ENCODE peak calls at places on chromosomes 11 and 22, in five cellular contexts. A, T, P, N and V are unnamed samples.

GRCh38 chr11:1751999-1752906 is 1.9 kb upstream of the IFITM10 start:
- DNase-seq in A (no peak), T (no peak), N (no peak), P (no peak), V (no peak)

GRCh38 chr11:12263141-12263693 is 114.2 kb upstream of the PARVA start:
- DNase-seq in N (no peak), P (no peak), T (no peak), A (no peak), V (peak; percentile 39)

GRCh38 chr11:126549273-126549585 is 193.7 kb downstream of the ST3GAL4 start:
- DNase-seq in A (no peak), N (no peak), P (no peak), T (no peak), V (no peak)

GRCh38 chr11:62595124-62595523 is 3.8 kb upstream of the TUT1 start:
- DNase-seq in N (no peak), T (no peak), A (no peak), P (no peak), V (no peak)

GRCh38 chr11:73999581-74000306 is 9.1 kb downstream of the UCP3 start:
- DNase-seq in A (no peak), N (no peak), P (no peak), T (no peak), V (no peak)

GRCh38 chr11:121067912-121068652 is 33.0 kb upstream of the TECTA start:
- DNase-seq in A (no peak), N (no peak), P (no peak), T (no peak), V (no peak)

GRCh38 chr11:44779736-44780520 is 53.2 kb downstream of the TSPAN18 start:
- DNase-seq in A (no peak), P (no peak), N (no peak), T (no peak), V (no peak)

GRCh38 chr11:112062923-112063322 is 10.9 kb downstream of the PIH1D2 start:
- DNase-seq in A (no peak), P (no peak), T (no peak), N (no peak), V (no peak)

GRCh38 chr11:69874178-69874983 is 55.2 kb upstream of the FGF3 start:
- DNase-seq in A (no peak), T (no peak), N (no peak), P (no peak), V (no peak)

GRCh38 chr11:1158681-1159525 is 1.1 kb downstream of the MUC5AC start:
- DNase-seq in N (no peak), A (no peak), P (no peak), T (no peak), V (no peak)

GRCh38 chr22:41805639-41806038 is 5.2 kb downstream of the CCDC134 start:
- DNase-seq in A (no peak), T (no peak), P (no peak), N (no peak), V (no peak)

GRCh38 chr11:123233280-123233977 is 38.4 kb upstream of the CLMP start:
- DNase-seq in N (no peak), P (no peak), A (no peak), T (no peak), V (no peak)

GRCh38 chr11:42422094-42422493 is 889.7 kb upstream of the API5 start:
- DNase-seq in A (no peak), P (no peak), T (no peak), N (no peak), V (no peak)

GRCh38 chr11:3056296-3057068 is 741 bp downstream of the CARS1 start:
- DNase-seq in P (no peak), N (no peak), A (no peak), T (peak; percentile 68), V (no peak)

GRCh38 chr11:9459573-9460321 is 1.1 kb upstream of the ZNF143 start:
- DNase-seq in T (peak; percentile 69), N (no peak), P (peak; percentile 16), A (peak; percentile 22), V (peak; percentile 45)

GRCh38 chr11:22761066-22761465 is 68.5 kb downstream of the SVIP start:
- DNase-seq in P (no peak), N (no peak), A (no peak), T (no peak), V (no peak)

GRCh38 chr11:16456366-16456765 is 100.0 kb upstream of the SOX6 start:
- DNase-seq in P (no peak), N (no peak), T (no peak), A (no peak), V (peak; percentile 10)

DNA sequence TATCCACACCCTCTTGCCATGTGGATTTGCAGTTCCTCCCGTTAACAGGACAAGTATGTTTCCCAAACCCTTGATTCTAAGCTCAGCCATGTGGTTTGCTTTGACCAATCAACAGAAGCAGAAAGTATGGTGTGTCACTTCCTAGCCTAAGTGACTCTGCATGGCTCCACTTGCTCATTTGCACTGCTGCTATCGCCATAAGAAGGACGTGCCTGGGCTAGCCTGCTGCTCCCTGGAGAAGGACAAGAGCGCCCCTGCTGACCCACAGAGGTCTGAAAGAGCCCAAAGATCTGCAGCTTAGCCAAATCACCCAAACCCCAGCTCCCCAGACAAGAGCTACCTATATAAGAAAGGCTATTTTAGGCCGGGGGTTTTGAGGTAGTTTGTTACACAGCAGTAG is 18.0 kb downstream of the TBRG1 start:
- DNase-seq in N (peak; percentile 49), A (no peak), P (no peak), T (no peak), V (peak; percentile 48)
- TF ChIP-seq CTCF in N (peak; percentile 48), A (no peak), P (no peak), T (no peak), V (no peak)

GRCh38 chr11:134033696-134034491 is 35.0 kb upstream of the JAM3 start:
- DNase-seq in P (no peak), T (peak; percentile 63), A (peak; percentile 21), N (peak; percentile 78), V (peak; percentile 75)

GRCh38 chr11:134033276-134033675 is 35.6 kb upstream of the JAM3 start:
- DNase-seq in T (no peak), N (no peak), P (no peak), A (no peak), V (no peak)

GRCh38 chr11:134036484-134037092 is 32.3 kb upstream of the JAM3 start:
- DNase-seq in T (no peak), N (no peak), A (no peak), P (no peak), V (no peak)

GRCh38 chr11:134032501-134033091 is 36.3 kb upstream of the JAM3 start:
- DNase-seq in P (no peak), T (peak; percentile 36), N (no peak), A (no peak), V (no peak)

DNA sequence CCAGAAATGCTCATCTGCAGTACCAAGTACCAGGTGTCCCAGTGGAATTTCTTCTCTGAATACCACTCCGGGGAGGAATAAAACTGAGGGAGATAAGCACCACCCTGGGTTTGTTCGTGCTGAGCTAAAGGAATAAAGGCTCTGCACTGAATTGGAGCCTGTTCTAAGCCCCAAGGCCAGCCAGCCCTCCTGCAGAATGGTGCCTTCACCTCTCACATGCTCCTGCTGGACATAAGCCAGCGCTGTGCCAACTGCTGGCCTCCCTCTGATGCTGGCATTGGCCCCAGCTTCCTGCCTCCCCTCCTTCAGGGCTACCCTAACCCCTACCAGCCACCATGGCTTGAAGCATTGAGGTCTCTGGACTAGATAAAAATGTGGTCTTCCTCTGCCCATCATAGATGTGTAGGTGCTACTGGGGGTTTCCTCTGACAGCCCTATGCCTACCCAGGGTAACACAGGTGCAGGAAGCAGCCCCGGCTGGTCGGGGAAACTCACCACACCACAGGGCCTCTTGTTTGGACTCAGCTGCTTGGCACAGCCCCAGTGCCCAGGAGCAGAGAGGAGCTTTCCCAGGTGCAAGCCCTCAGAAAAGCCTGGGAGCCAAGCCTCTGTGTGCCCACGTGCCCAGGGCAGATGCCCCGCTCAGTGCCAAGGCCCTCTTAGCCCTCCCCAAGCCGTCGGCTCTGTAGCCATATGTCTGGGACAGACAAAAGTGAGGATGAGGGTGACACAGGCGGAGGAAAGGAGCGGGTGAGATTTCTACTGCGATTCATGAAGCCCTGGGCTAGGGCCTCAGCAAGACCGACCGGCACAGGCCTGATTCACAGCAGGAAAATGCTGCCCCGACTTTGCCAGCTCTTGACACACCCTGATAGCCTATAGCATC is 34.1 kb upstream of the JAM3 start:
- DNase-seq in T (no peak), P (no peak), A (no peak), N (no peak), V (peak; percentile 83)
- H3K4me3 ChIP-seq in T (no peak overlapping the region), P (no peak overlapping the region), A (no peak overlapping the region), N (no peak overlapping the region), V (no peak overlapping the region)

DNA sequence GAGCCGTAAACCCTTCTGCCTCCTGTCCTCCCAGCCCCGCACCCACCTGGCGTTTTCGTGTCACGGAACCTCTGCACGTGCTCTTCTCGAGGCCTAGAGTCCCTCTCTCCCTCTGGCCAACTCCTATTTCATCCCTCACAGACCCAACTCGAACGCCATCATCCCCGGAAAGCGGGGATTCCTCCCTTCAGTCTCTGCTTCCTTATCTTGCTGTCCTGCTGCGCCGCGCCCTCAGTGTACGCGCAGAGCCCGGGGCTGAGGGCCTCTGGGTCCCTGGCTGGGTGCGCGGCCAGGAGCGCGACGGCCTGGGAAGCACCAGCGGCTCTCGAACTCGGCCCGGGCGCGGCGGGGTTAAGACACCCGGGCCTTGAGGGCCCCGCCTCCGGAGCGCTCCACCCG is 472 bp upstream of the ATG16L2 start:
- DNase-seq in A (peak; percentile 56), T (no peak), N (no peak), P (peak; percentile 61), V (peak; percentile 78)
- TF ChIP-seq CTCF in A (no peak), T (no peak), N (no peak), P (no peak), V (no peak)

DNA sequence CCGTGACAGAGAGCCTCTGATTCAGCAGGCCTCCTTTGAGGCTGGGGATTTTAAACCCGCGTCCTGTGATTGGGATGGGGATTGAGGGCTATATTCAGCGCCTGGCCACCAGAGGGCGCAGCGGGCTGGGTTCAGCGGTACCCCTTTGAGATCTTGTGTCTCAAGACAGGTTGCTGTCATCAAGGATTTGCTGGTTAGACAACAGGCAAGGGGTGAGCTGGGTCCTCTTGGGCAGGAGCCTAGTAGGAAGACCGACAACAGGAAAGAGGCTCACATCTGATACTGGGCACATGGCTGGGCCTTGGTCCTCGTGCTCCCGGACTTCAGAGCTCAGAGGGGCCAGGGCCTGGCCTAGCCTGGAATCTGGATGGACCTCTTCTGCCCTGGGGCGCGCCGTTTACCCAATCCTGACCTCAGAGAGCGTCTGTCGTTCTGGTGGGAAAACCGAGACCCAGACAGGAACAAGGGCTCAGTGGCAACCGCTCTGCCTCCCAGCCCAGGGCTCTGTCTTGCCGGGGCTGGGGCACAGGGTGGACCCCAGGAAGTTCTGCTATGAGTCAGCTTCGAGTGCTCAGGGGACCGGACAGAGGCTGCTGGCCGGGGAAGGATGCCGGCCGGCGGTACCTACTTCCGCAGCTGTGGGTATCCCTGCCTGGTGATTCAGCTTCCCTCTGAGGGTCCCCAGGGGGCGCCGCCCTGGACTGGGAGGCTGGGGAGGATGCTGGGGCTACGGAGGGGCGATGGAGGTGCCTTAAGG is 926 bp upstream of the SLC35E4 start:
- DNase-seq in T (peak; percentile 91), N (peak; percentile 96), A (peak; percentile 73), P (peak; percentile 88), V (peak; percentile 89)
- H3K4me3 ChIP-seq in T (no peak overlapping the region), N (peak overlapping the region; percentile 49), A (peak overlapping the region; percentile 63), P (peak overlapping the region; percentile 80), V (peak overlapping the region; percentile 31)